ENCODE peak calls at places on chromosomes 6 and 20, in ten cellular contexts. E, Y, I, X, N, K, C, S, J and B are unnamed samples.

GRCh38 chr6:41757268-41757667 is 10.1 kb upstream of the PGC start:
- DNase-seq in Y (peak; percentile 27), J (no peak), I (no peak), C (no peak), K (no peak), N (no peak), X (no peak), E (no peak), S (no peak), B (no peak)

GRCh38 chr6:35441642-35442041 is 10.5 kb upstream of the FANCE start:
- DNase-seq in C (no peak), I (no peak), E (no peak), J (no peak), Y (no peak), X (no peak), K (no peak), N (no peak), S (no peak), B (no peak)

GRCh38 chr6:722077-722524 is 29.2 kb upstream of the EXOC2 start:
- DNase-seq in Y (peak; percentile 81), E (peak; percentile 53), K (peak; percentile 67), N (peak; percentile 74), J (peak; percentile 81), C (peak; percentile 87), X (peak; percentile 77), S (peak; percentile 87), I (peak; percentile 88), B (peak; percentile 27)

GRCh38 chr6:18262812-18263560 is 1.3 kb downstream of the DEK start:
- DNase-seq in K (no peak), N (no peak), Y (no peak), E (no peak), X (peak; percentile 79), S (no peak), J (no peak), I (peak; percentile 10), C (no peak), B (no peak)

GRCh38 chr6:52984247-52984646 is 10.8 kb downstream of the GSTA4 start:
- DNase-seq in C (no peak), J (no peak), Y (no peak), K (no peak), X (peak; percentile 36), N (no peak), I (no peak), S (no peak), E (no peak), B (no peak)

GRCh38 chr6:36245572-36246031 is 24.3 kb upstream of the PNPLA1 start:
- DNase-seq in E (no peak), X (peak; percentile 63), C (peak; percentile 45), K (no peak), Y (no peak), I (no peak), S (peak; percentile 44), J (no peak), N (no peak), B (no peak)

GRCh38 chr6:18595774-18596528 is 208.8 kb downstream of the RNF144B start:
- DNase-seq in S (peak; percentile 70), Y (no peak), C (peak; percentile 51), X (peak; percentile 57), N (peak; percentile 67), E (peak; percentile 96), I (peak; percentile 77), J (no peak), K (no peak), B (no peak)

GRCh38 chr6:5541751-5542432 is 280.6 kb downstream of the FARS2 start:
- DNase-seq in S (no peak), K (no peak), Y (no peak), J (no peak), E (no peak), C (no peak), I (peak; percentile 11), X (no peak), N (peak; percentile 20), B (peak; percentile 69)

GRCh38 chr6:131022691-131023090 is 40.4 kb downstream of the EPB41L2 start:
- DNase-seq in C (no peak), I (no peak), X (no peak), E (no peak), Y (no peak), N (no peak), J (no peak), S (no peak), K (no peak), B (no peak)

GRCh38 chr6:79861023-79861422 is 86.3 kb downstream of the ELOVL4 start:
- DNase-seq in I (no peak), E (no peak), J (no peak), Y (no peak), C (no peak), K (no peak), S (no peak), X (no peak), N (no peak), B (no peak)

GRCh38 chr6:160101262-160102205 is 20.1 kb upstream of the SLC22A1 start:
- DNase-seq in K (peak; percentile 33), J (no peak), E (no peak), Y (no peak), C (no peak), N (peak; percentile 2), I (peak; percentile 58), X (no peak), S (peak; percentile 88), B (no peak)

GRCh38 chr6:100267721-100268123 is 197.0 kb downstream of the SIM1 start:
- DNase-seq in S (no peak), J (no peak), C (no peak), N (peak; percentile 27), X (no peak), I (no peak), K (no peak), Y (no peak), E (no peak), B (no peak)

GRCh38 chr6:140052757-140053729 is 678.6 kb upstream of the CITED2 start:
- DNase-seq in E (no peak), I (peak; percentile 61), N (peak; percentile 51), J (peak; percentile 23), X (peak; percentile 4), C (no peak), S (peak; percentile 11), K (no peak), Y (no peak), B (no peak)

DNA sequence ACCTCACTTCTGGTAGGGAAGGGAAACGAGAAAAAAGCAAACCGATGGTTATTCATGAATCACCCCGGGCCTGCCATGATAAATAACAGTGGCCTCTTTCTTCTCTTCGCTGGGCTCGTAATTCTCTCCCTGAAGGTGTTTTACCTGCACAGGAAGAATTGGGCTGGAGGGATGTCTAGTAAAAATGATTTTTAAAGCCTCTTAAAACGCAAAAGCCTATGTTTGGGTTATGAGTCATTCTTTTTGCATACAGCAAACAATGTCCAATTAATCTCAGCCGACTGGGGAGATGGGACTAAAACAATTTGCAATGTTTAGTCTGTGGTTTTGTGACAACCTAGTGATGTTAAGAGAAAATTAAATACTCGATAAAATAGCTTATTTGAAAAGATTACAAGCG is 16.7 kb downstream of the LINC00237 start:
- DNase-seq in I (no peak), J (no peak), Y (no peak), E (no peak), K (no peak), S (no peak), N (no peak), C (no peak), X (no peak), B (no peak)
- H3K27ac ChIP-seq in I (no peak overlapping the region), J (no peak overlapping the region), Y (no peak overlapping the region), E (no peak overlapping the region), K (no peak overlapping the region), S (no peak overlapping the region), N (no peak overlapping the region), C (no peak overlapping the region), X (peak overlapping the region; percentile 63), B (no peak overlapping the region)

DNA sequence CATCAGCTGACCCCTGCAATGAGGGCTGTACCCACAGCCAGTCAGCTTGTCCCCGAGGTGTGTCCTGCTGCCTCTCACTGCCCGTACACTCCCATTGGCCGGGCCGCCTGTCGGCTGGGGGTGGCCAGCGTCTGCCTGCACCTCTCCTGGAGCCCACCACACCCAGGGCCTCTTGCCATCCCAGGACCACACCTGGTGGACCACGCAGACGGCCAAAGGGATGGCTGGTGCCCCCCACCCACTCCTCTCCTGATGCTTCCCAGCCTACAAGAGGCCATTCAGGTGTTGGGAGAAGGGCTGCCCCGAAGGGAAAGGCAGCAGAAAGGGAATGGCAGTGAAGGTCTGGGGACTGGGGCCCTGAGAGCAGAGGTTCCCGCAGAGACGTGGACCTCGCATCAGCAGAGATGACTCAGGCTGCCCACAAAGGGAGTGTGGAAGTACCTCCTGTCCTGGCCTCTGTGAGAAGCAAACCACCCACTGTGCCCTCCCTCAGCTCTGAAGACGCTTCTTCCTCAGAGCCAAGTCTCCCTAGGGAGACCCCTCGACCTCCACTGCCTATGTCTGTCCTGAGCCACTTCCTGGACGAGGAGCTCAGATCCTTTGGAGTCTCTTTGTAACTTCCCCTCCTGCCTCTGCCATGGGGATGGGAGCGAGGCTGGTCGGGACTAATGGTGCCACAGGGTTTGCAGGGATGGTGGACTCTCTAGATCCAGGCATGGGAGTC is 60.9 kb downstream of the PYGB start:
- DNase-seq in X (no peak), C (no peak), E (no peak), K (no peak), J (no peak), N (peak; percentile 81), I (peak; percentile 45), S (no peak), Y (peak; percentile 50), B (no peak)
- H3K27ac ChIP-seq in X (no peak overlapping the region), C (peak overlapping the region; percentile 79), E (no peak overlapping the region), K (no peak overlapping the region), J (no peak overlapping the region), N (peak overlapping the region; percentile 81), I (no peak overlapping the region), S (peak overlapping the region; percentile 74), Y (no peak overlapping the region), B (no peak overlapping the region)

GRCh38 chr6:39203398-39203797 is 25.9 kb downstream of the KCNK5 start:
- DNase-seq in I (no peak), Y (no peak), E (no peak), J (no peak), C (no peak), X (no peak), K (no peak), N (no peak), S (no peak), B (no peak)
- H3K27ac ChIP-seq in I (no peak overlapping the region), Y (no peak overlapping the region), E (no peak overlapping the region), J (no peak overlapping the region), C (peak overlapping the region; percentile 82), X (no peak overlapping the region), K (no peak overlapping the region), N (no peak overlapping the region), S (no peak overlapping the region), B (no peak overlapping the region)

GRCh38 chr20:25057234-25058050 is 497 bp downstream of the ACSS1 start:
- DNase-seq in Y (peak; percentile 89), N (no peak), C (peak; percentile 86), I (peak; percentile 55), X (no peak), J (peak; percentile 85), E (no peak), K (peak; percentile 81), S (peak; percentile 31), B (peak; percentile 10)
- H3K27ac ChIP-seq in Y (peak overlapping the region; percentile 82), N (no peak overlapping the region), C (peak overlapping the region; percentile 95), I (no peak overlapping the region), X (no peak overlapping the region), J (peak overlapping the region; percentile 83), E (no peak overlapping the region), K (peak overlapping the region; percentile 97), S (no peak overlapping the region), B (no peak overlapping the region)

DNA sequence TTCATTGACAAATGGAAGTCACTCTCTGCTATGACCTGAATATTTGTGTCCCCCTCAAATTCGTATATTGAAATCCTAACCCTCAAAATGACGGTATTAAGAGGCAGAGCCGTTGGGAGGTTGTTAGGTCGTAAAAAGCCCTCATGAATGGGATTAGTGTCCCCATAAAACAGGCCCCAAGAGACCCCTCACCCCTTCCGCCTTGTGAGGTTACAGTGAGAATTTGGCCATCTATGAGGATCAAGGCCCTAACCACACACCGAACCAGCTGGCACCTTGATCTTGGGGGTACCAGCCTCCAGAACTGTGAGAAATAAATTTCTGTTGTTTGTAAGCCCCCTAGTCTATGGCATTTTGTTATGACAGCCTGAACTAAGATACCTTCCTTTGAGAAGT is 52.5 kb upstream of the SLC22A16 start:
- DNase-seq in E (no peak), I (no peak), C (no peak), S (no peak), X (no peak), K (no peak), J (no peak), Y (no peak), N (no peak), B (no peak)
- H3K27ac ChIP-seq in E (no peak overlapping the region), I (no peak overlapping the region), C (peak overlapping the region; percentile 17), S (no peak overlapping the region), X (no peak overlapping the region), K (no peak overlapping the region), J (no peak overlapping the region), Y (no peak overlapping the region), N (peak overlapping the region; percentile 87), B (peak overlapping the region; percentile 89)